ENCODE peak calls at places on chromosomes 12 and 14, in seven cellular contexts. N is psoas muscle; Z is ovary; O is lung; F is BE2C; K is CD8-positive, alpha-beta T cell; C is upper lobe of right lung. B is an unnamed sample.

GRCh38 chr12:15212877-15213276 is 8.3 kb downstream of the RERG start:
- DNase-seq in F (no peak), O (no peak), Z (no peak), K (no peak), C (no peak), N (no peak), B (no peak)

GRCh38 chr14:21440857-21441256 is 15.1 kb downstream of the CHD8 start:
- DNase-seq in C (no peak), F (no peak), K (no peak), O (no peak), Z (no peak), N (no peak), B (no peak)

GRCh38 chr14:91281346-91281745 is 36.8 kb upstream of the GPR68 start:
- DNase-seq in N (no peak), O (no peak), F (no peak), C (no peak), Z (no peak), K (no peak), B (no peak)

GRCh38 chr14:22456421-22456820 is 132.6 kb downstream of the DAD1 start:
- DNase-seq in K (no peak), O (no peak), N (no peak), C (no peak), F (no peak), Z (no peak), B (no peak)

GRCh38 chr14:105483300-105484068 is 3.2 kb upstream of the CRIP1 start:
- DNase-seq in K (no peak), Z (no peak), C (no peak), N (no peak), F (no peak), O (no peak), B (no peak)

GRCh38 chr12:34033628-34034296 is 11.5 kb downstream of the ALG10 start:
- DNase-seq in F (no peak), C (no peak), O (no peak), K (no peak), N (no peak), Z (no peak), B (peak; percentile 46)

GRCh38 chr12:79547044-79547734 is 143.6 kb downstream of the PAWR start:
- DNase-seq in O (peak; percentile 74), Z (no peak), N (no peak), C (no peak), K (no peak), F (no peak), B (peak; percentile 64)

GRCh38 chr12:67647547-67648305 is 819 bp upstream of the DYRK2 start:
- DNase-seq in F (peak; percentile 80), O (peak; percentile 62), C (peak; percentile 84), N (peak; percentile 91), K (peak; percentile 39), Z (peak; percentile 72), B (peak; percentile 93)

GRCh38 chr12:81992461-81992860 is 233.3 kb upstream of the PPFIA2 start:
- DNase-seq in N (no peak), C (no peak), O (no peak), Z (no peak), F (no peak), K (peak; percentile 24), B (peak; percentile 31)

GRCh38 chr12:26704214-26704613 is 128.8 kb downstream of the ITPR2 start:
- DNase-seq in N (no peak), F (no peak), Z (no peak), K (no peak), C (no peak), O (no peak), B (no peak)

GRCh38 chr12:41076114-41076513 is 112.0 kb upstream of the PDZRN4 start:
- DNase-seq in K (no peak), N (no peak), F (no peak), Z (no peak), C (no peak), O (no peak), B (no peak)

GRCh38 chr12:130138478-130138877 is 23.8 kb upstream of the FZD10 start:
- DNase-seq in N (peak; percentile 17), F (no peak), C (no peak), O (no peak), Z (no peak), K (no peak), B (no peak)

GRCh38 chr12:48882325-48882687 is 16.6 kb upstream of the RND1 start:
- DNase-seq in Z (no peak), N (no peak), O (peak; percentile 33), C (no peak), F (no peak), K (no peak), B (peak; percentile 65)

GRCh38 chr12:123548107-123548506 is 14.6 kb upstream of the RILPL1 start:
- DNase-seq in Z (no peak), C (no peak), K (no peak), N (no peak), O (no peak), F (no peak), B (no peak)

GRCh38 chr12:102702447-102703114 is 214.5 kb downstream of the PAH start:
- DNase-seq in O (peak; percentile 57), N (no peak), F (peak; percentile 50), C (no peak), K (peak; percentile 7), Z (peak; percentile 46), B (peak; percentile 79)

GRCh38 chr14:94163806-94164205 is 10.3 kb upstream of the PPP4R4 start:
- DNase-seq in F (no peak), K (no peak), O (no peak), Z (no peak), N (no peak), C (no peak), B (peak; percentile 5)

GRCh38 chr12:71685961-71686657 is at the start of gene TMEM19:
- DNase-seq in F (peak; percentile 93), O (peak; percentile 90), K (peak; percentile 79), C (peak; percentile 97), Z (peak; percentile 86), N (peak; percentile 95), B (peak; percentile 93)

GRCh38 chr14:70855486-70855885 is 46.2 kb upstream of the MAP3K9 start:
- DNase-seq in C (no peak), N (no peak), O (no peak), Z (no peak), K (no peak), F (no peak), B (no peak)

GRCh38 chr12:111444706-111445310 is 39.1 kb downstream of the SH2B3 start:
- DNase-seq in Z (no peak), N (peak; percentile 76), C (peak; percentile 78), O (peak; percentile 63), F (peak; percentile 63), K (peak; percentile 73), B (peak; percentile 43)

GRCh38 chr12:100554608-100555077 is 18.8 kb upstream of the GAS2L3 start:
- DNase-seq in C (no peak), N (no peak), Z (no peak), F (peak; percentile 54), K (no peak), O (no peak), B (peak; percentile 94)

GRCh38 chr12:130987151-130987931 is 33.6 kb downstream of the ADGRD1 start:
- DNase-seq in N (no peak), Z (no peak), O (no peak), C (peak; percentile 43), F (no peak), K (no peak), B (no peak)

GRCh38 chr14:95319312-95320075 is at the start of gene CLMN:
- DNase-seq in K (peak; percentile 29), O (no peak), N (peak; percentile 66), C (peak; percentile 75), Z (peak; percentile 62), F (peak; percentile 53), B (peak; percentile 70)

GRCh38 chr14:54762296-54762695 is 140.3 kb downstream of the GCH1 start:
- DNase-seq in Z (no peak), O (no peak), C (no peak), F (no peak), K (no peak), N (no peak), B (no peak)

GRCh38 chr14:104358528-104359300 is 220.3 kb downstream of the KIF26A start:
- DNase-seq in N (peak; percentile 39), F (peak; percentile 9), K (no peak), Z (no peak), C (peak; percentile 58), O (no peak), B (no peak)

GRCh38 chr14:103628221-103628683 is 759 bp upstream of the KLC1 start:
- DNase-seq in C (peak; percentile 90), O (peak; percentile 75), K (peak; percentile 11), N (peak; percentile 91), Z (peak; percentile 79), F (peak; percentile 66), B (peak; percentile 52)

GRCh38 chr12:62813031-62813829 is 121.7 kb downstream of the PPM1H start:
- DNase-seq in O (peak; percentile 46), Z (peak; percentile 51), K (peak; percentile 19), F (peak; percentile 55), C (peak; percentile 77), N (peak; percentile 62), B (peak; percentile 87)

GRCh38 chr14:99654235-99655000 is 9.5 kb downstream of the HHIPL1 start:
- DNase-seq in Z (peak; percentile 49), N (no peak), O (peak; percentile 63), K (no peak), F (no peak), C (no peak), B (peak; percentile 92)

GRCh38 chr14:101715209-101716076 is 46.1 kb upstream of the PPP2R5C start:
- DNase-seq in N (no peak), K (no peak), F (no peak), O (peak; percentile 26), C (no peak), Z (no peak), B (no peak)

GRCh38 chr12:124395284-124395752 is 100.4 kb downstream of the RFLNA start:
- DNase-seq in K (no peak), N (no peak), Z (no peak), F (peak; percentile 90), C (no peak), O (no peak), B (no peak)

DNA sequence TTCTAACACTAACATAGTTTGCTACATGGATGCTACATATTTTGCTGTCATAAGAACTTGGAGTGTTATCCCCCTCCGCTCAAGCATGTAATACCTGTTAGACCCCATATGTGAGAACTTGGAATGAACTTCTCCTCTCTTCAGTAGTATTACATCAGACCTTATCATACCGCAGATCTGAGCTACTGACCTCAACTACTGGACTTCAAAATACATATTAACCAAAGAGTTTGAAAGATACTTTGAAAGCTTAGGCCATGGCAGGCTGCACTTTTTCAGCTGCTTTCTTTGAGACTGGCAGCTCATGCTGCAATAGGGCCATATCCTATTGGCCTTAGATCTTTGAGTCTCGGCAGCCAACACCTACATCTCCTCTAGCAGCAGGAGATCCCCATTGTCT is 74.8 kb downstream of the EEA1 start:
- DNase-seq in K (no peak), N (no peak), O (no peak), Z (no peak), F (no peak), C (no peak), B (no peak)
- H3K36me3 ChIP-seq in K (no peaks in the 10 kb centered on the region), N (peaks cover 67% of the 10 kb centered on the region), O (peaks cover 7% of the 10 kb centered on the region), Z (no peaks in the 10 kb centered on the region), F (peaks cover 10% of the 10 kb centered on the region), C (peaks cover 64% of the 10 kb centered on the region), B (peaks cover 22% of the 10 kb centered on the region)

GRCh38 chr12:23008613-23009012 is 383.6 kb downstream of the ETNK1 start:
- DNase-seq in Z (no peak), C (no peak), F (no peak), O (no peak), N (no peak), K (no peak), B (no peak)
- H3K4me1 ChIP-seq in Z (no peaks in the 10 kb centered on the region), C (no peaks in the 10 kb centered on the region), F (no peaks in the 10 kb centered on the region), O (no peaks in the 10 kb centered on the region), N (no peaks in the 10 kb centered on the region), K (no peaks in the 10 kb centered on the region), B (peaks cover 9% of the 10 kb centered on the region)

GRCh38 chr12:121009744-121010143 is 6.5 kb downstream of the C12orf43 start:
- DNase-seq in C (no peak), Z (no peak), F (peak; percentile 51), N (no peak), K (no peak), O (no peak), B (peak; percentile 52)
- H3K36me3 ChIP-seq in C (peaks cover 64% of the 10 kb centered on the region), Z (no peaks in the 10 kb centered on the region), F (peaks cover 47% of the 10 kb centered on the region), N (peaks cover 81% of the 10 kb centered on the region), K (peaks cover 43% of the 10 kb centered on the region), O (peaks cover 50% of the 10 kb centered on the region), B (peaks cover 4% of the 10 kb centered on the region)

GRCh38 chr12:52912711-52913423 is 8.0 kb upstream of the KRT8 start:
- DNase-seq in C (no peak), F (no peak), Z (no peak), N (no peak), O (no peak), K (no peak), B (no peak)
- H3K4me1 ChIP-seq in C (peaks cover under 1% of the 10 kb centered on the region), F (peaks cover under 1% of the 10 kb centered on the region), Z (no peaks in the 10 kb centered on the region), N (no peaks in the 10 kb centered on the region), O (no peaks in the 10 kb centered on the region), K (no peaks in the 10 kb centered on the region), B (peaks cover 9% of the 10 kb centered on the region)

B was measured in cardiac muscle cell.